ENCODE peak calls at places on chromosomes 11 and 22, in eight cellular contexts. H is GM13976, B is left ventricle myocardium superior, E is H1, I is caudate nucleus, J is H4, F is lower leg skin, O is hippocampal formation. X is an unnamed sample.

GRCh38 chr22:23527971-23528740 is 51.9 kb downstream of the IGLL1 start:
- DNase-seq in O (no peak), I (no peak), B (no peak), J (no peak), H (no peak), F (no peak), E (no peak), X (no peak)

GRCh38 chr11:112310414-112310813 is 49.8 kb upstream of the PLET1 start:
- DNase-seq in E (no peak), J (no peak), O (no peak), F (no peak), H (no peak), B (no peak), I (no peak), X (no peak)

GRCh38 chr11:72191961-72192381 is at the start of gene FOLR1:
- DNase-seq in E (no peak), F (no peak), O (no peak), H (no peak), J (peak; percentile 81), I (no peak), B (no peak), X (no peak)

GRCh38 chr22:43555561-43556515 is 144.0 kb downstream of the MPPED1 start:
- DNase-seq in I (no peak), B (no peak), E (peak; percentile 36), J (no peak), O (no peak), H (no peak), F (no peak), X (no peak)

GRCh38 chr11:76030973-76031590 is 175.2 kb downstream of the WNT11 start:
- DNase-seq in J (no peak), B (no peak), H (no peak), O (no peak), E (no peak), F (no peak), I (no peak), X (no peak)

GRCh38 chr22:29944339-29944738 is 61.4 kb downstream of the MTMR3 start:
- DNase-seq in I (no peak), F (no peak), O (no peak), H (no peak), E (no peak), J (no peak), B (no peak), X (no peak)

GRCh38 chr11:110452720-110453119 is 23.0 kb downstream of the FDX1 start:
- DNase-seq in I (no peak), J (no peak), H (no peak), F (no peak), E (no peak), O (no peak), B (no peak), X (no peak)

GRCh38 chr11:30635401-30635989 is 49.3 kb upstream of the MPPED2 start:
- DNase-seq in O (peak; percentile 79), J (no peak), E (peak; percentile 57), F (no peak), H (no peak), B (peak; percentile 24), I (peak; percentile 88), X (no peak)

GRCh38 chr11:45537617-45538016 is 127.8 kb downstream of the CHST1 start:
- DNase-seq in J (no peak), I (no peak), E (no peak), B (no peak), H (no peak), F (no peak), O (no peak), X (no peak)

GRCh38 chr22:22074634-22075381 is 92.2 kb upstream of the TOP3B start:
- DNase-seq in I (no peak), F (no peak), B (no peak), H (no peak), J (no peak), E (no peak), O (no peak), X (no peak)

GRCh38 chr11:102807921-102808320 is 10.0 kb upstream of the MMP1 start:
- DNase-seq in O (no peak), B (no peak), F (no peak), H (no peak), E (peak; percentile 79), I (no peak), J (peak; percentile 14), X (no peak)

GRCh38 chr22:46007848-46008261 is 30.9 kb upstream of the WNT7B start:
- DNase-seq in I (peak; percentile 55), O (no peak), E (no peak), J (peak; percentile 97), B (peak; percentile 91), H (no peak), F (peak; percentile 79), X (peak; percentile 86)

GRCh38 chr22:48485144-48486135 is 1342.2 kb downstream of the BRD1 start:
- DNase-seq in J (no peak), O (no peak), E (no peak), I (no peak), F (no peak), B (no peak), H (no peak), X (no peak)

GRCh38 chr22:45302047-45302446 is 7.7 kb upstream of the FAM118A start:
- DNase-seq in B (no peak), O (no peak), I (no peak), J (peak; percentile 81), H (no peak), F (no peak), E (no peak), X (no peak)

GRCh38 chr11:17810736-17811135 is 76.2 kb downstream of the KCNC1 start:
- DNase-seq in O (no peak), B (peak; percentile 39), H (no peak), I (no peak), E (no peak), J (peak; percentile 25), F (no peak), X (no peak)

GRCh38 chr11:121482231-121483129 is 29.7 kb upstream of the SORL1-AS1 start:
- DNase-seq in H (peak; percentile 40), I (no peak), O (no peak), E (no peak), B (no peak), F (no peak), J (no peak), X (no peak)

GRCh38 chr11:65792456-65792855 is 5.6 kb downstream of the OVOL1 start:
- DNase-seq in O (no peak), I (no peak), B (no peak), E (no peak), F (no peak), J (no peak), H (no peak), X (no peak)

GRCh38 chr11:103581680-103582265 is 454.7 kb upstream of the DDI1 start:
- DNase-seq in H (no peak), E (no peak), O (no peak), F (no peak), B (no peak), J (no peak), I (no peak), X (no peak)

GRCh38 chr22:29096736-29097669 is 24.2 kb downstream of the KREMEN1 start:
- DNase-seq in I (no peak), J (no peak), F (no peak), E (no peak), H (no peak), O (peak; percentile 46), B (peak; percentile 57), X (no peak)

GRCh38 chr11:126307706-126308105 is 3.8 kb downstream of the DCPS start:
- DNase-seq in J (no peak), O (peak; percentile 29), E (peak; percentile 59), I (no peak), H (no peak), F (no peak), B (no peak), X (no peak)

GRCh38 chr11:84714316-84714780 is 912.8 kb downstream of the DLG2 start:
- DNase-seq in F (no peak), O (no peak), H (peak; percentile 35), B (peak; percentile 35), I (no peak), E (peak; percentile 85), J (peak; percentile 59), X (peak; percentile 29)